ENCODE peak calls at places on chromosome 4, in four cellular contexts. L is right cardiac atrium, T is mucosa of descending colon, Z is left ventricle myocardium inferior. R is an unnamed sample.
A peak's percentile ranks its signal among the peaks of the same experiment; 100 is the strongest.

GRCh38 chr4:54064317-54065275 is at the start of gene CHIC2:
- DNase-seq in L (peak; percentile 98), T (peak; percentile 97), Z (peak; percentile 96), R (peak; percentile 99)

GRCh38 chr4:94032754-94033153 is 174.9 kb upstream of the SMARCAD1 start:
- DNase-seq in T (no peak), Z (no peak), L (no peak), R (no peak)

GRCh38 chr4:42646999-42647541 is 9.8 kb downstream of the ATP8A1 start:
- DNase-seq in T (no peak), L (no peak), Z (no peak), R (no peak)

GRCh38 chr4:7411491-7411890 is 23.2 kb downstream of the PSAPL1 start:
- DNase-seq in L (no peak), Z (no peak), T (no peak), R (no peak)

GRCh38 chr4:143254479-143255216 is 69.9 kb downstream of the USP38 start:
- DNase-seq in L (no peak), T (no peak), Z (no peak), R (no peak)

GRCh38 chr4:87093443-87094123 is 126.8 kb downstream of the KLHL8 start:
- DNase-seq in Z (no peak), T (peak; percentile 48), L (no peak), R (peak; percentile 19)

GRCh38 chr4:7420661-7421040 is 14.1 kb downstream of the PSAPL1 start:
- DNase-seq in Z (peak; percentile 9), T (no peak), L (no peak), R (no peak)

GRCh38 chr4:100738388-100739165 is 220.8 kb upstream of the EMCN start:
- DNase-seq in Z (no peak), L (no peak), T (peak; percentile 45), R (no peak)

GRCh38 chr4:130563185-130563890 is 1467.4 kb downstream of the C4orf33 start:
- DNase-seq in T (peak; percentile 12), L (peak; percentile 61), Z (peak; percentile 20), R (no peak)

GRCh38 chr4:67727124-67727850 is 26.3 kb upstream of the UBA6 start:
- DNase-seq in L (no peak), Z (no peak), T (no peak), R (no peak)

GRCh38 chr4:6703786-6704185 is 5.9 kb downstream of the MRFAP1L1 start:
- DNase-seq in L (no peak), T (no peak), Z (no peak), R (no peak)

GRCh38 chr4:74933562-74934015 is 673 bp downstream of the PARM1 start:
- DNase-seq in L (peak; percentile 65), T (peak; percentile 51), Z (no peak), R (no peak)

GRCh38 chr4:42306221-42307109 is 90.8 kb upstream of the SHISA3 start:
- DNase-seq in L (peak; percentile 53), T (no peak), Z (peak; percentile 20), R (no peak)

GRCh38 chr4:80255374-80256095 is 10.9 kb upstream of the FGF5 start:
- DNase-seq in L (no peak), Z (no peak), T (no peak), R (no peak)

GRCh38 chr4:163331629-163332360 is 601 bp downstream of the NPY1R start:
- DNase-seq in L (peak; percentile 76), T (peak; percentile 32), Z (peak; percentile 17), R (no peak)

GRCh38 chr4:42656986-42657792 is at the start of gene ATP8A1:
- DNase-seq in Z (peak; percentile 96), L (peak; percentile 98), T (peak; percentile 94), R (peak; percentile 96)

GRCh38 chr4:120870279-120870673 is 52.2 kb downstream of the PRDM5 start:
- DNase-seq in Z (no peak), L (no peak), T (peak; percentile 38), R (no peak)

GRCh38 chr4:166675411-166675810 is 558.9 kb downstream of the SPOCK3 start:
- DNase-seq in T (peak; percentile 3), L (no peak), Z (no peak), R (no peak)

GRCh38 chr4:8697826-8698225 is 105.3 kb downstream of the CPZ start:
- DNase-seq in T (no peak), L (no peak), Z (no peak), R (no peak)

GRCh38 chr4:7367894-7368293 is 66.8 kb downstream of the PSAPL1 start:
- DNase-seq in L (peak; percentile 25), T (no peak), Z (no peak), R (no peak)

GRCh38 chr4:15525080-15525479 is 55.4 kb downstream of the CC2D2A start:
- DNase-seq in Z (no peak), L (no peak), T (no peak), R (no peak)

GRCh38 chr4:181194096-181194495 is 1049.1 kb upstream of the TENM3 start:
- DNase-seq in L (no peak), Z (no peak), T (no peak), R (no peak)

GRCh38 chr4:23876418-23877089 is 13.3 kb downstream of the PPARGC1A start:
- DNase-seq in L (no peak), T (peak; percentile 42), Z (no peak), R (no peak)

GRCh38 chr4:6761540-6762243 is 20.8 kb upstream of the KIAA0232 start:
- DNase-seq in L (no peak), T (no peak), Z (no peak), R (no peak)

GRCh38 chr4:121428721-121429120 is 47.9 kb upstream of the QRFPR start:
- DNase-seq in T (no peak), L (no peak), Z (no peak), R (no peak)

GRCh38 chr4:16217300-16218051 is 8.8 kb downstream of the TAPT1 start:
- DNase-seq in T (no peak), L (no peak), Z (no peak), R (no peak)

DNA sequence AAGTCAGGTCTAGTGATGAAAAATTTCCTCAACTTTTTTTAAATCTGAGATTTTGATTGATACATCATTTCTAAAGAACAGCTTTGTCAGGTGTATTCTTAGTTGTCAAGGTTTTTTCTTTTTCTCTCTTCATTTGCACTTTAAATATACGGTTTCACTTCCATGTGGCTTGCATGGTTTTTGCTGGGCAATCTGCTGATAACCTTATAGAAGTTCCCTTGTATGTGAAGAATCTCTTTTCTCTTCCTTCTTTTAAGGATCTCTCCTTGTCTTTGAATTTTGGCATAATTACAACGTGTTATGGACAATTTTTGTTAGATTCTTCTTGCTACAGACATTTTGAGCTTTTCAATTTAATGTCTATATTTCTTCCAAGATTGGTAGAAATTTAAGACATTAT is 76.4 kb downstream of the ZNF721 start:
- DNase-seq in L (no peak), T (no peak), Z (no peak), R (no peak)
- H3K9me3 ChIP-seq in L (peaks cover 19% of the 10 kb centered on the region), T (peaks cover 99% of the 10 kb centered on the region), Z (peaks cover 100% of the 10 kb centered on the region), R (peaks cover 39% of the 10 kb centered on the region)

GRCh38 chr4:60790608-60791007 is 409.5 kb upstream of the ADGRL3 start:
- DNase-seq in Z (no peak), T (no peak), L (no peak), R (no peak)
- H3K9me3 ChIP-seq in Z (no peaks in the 10 kb centered on the region), T (no peaks in the 10 kb centered on the region), L (no peaks in the 10 kb centered on the region), R (no peaks in the 10 kb centered on the region)

GRCh38 chr4:19728773-19729172 is 522.9 kb upstream of the SLIT2 start:
- DNase-seq in Z (no peak), L (no peak), T (no peak), R (no peak)
- H3K9me3 ChIP-seq in Z (peaks cover 5% of the 10 kb centered on the region), L (no peaks in the 10 kb centered on the region), T (no peaks in the 10 kb centered on the region), R (no peaks in the 10 kb centered on the region)

DNA sequence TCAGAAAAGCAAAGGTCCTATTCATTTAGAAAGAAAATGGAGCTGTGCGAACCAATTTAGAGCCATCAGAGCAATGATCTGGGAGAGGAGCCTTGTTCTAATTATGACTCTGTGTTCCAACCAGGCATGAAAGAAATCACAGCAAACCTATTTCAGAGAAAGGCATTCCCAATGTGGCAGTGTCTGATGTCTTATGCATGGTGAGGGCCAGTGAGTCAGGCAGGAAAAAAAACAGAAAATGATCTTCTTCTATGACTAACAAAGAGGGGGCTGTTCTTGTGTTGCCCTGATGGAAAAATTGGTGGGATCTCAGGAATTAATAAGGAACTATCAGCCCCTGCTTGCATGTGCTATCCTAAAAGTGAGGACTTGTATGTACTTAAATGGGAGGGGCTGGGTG is 20.0 kb upstream of the CCDC149 start:
- DNase-seq in T (no peak), L (no peak), Z (no peak), R (no peak)
- H3K9me3 ChIP-seq in T (peaks cover 9% of the 10 kb centered on the region), L (peaks cover 4% of the 10 kb centered on the region), Z (peaks cover 29% of the 10 kb centered on the region), R (no peaks in the 10 kb centered on the region)

DNA sequence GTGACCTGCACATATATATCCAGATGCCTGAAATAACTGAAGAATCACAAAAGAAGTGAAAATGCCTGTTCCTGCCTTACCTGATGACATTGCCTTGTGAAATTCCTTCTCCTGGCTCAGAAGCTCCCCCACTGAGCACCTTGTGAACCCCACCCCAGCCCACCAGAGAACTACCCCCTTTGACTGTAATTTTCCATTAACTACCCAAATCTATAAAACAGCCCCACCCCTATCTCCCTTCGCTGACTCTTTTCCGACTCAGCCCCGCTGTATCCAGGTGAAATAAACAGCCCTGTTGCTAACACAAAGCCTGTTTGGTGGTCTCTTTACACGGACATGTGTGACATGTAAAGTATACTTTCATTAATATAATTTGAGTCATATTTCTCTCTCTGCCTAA is 320.3 kb upstream of the TECRL start:
- DNase-seq in L (no peak), T (no peak), Z (no peak), R (no peak)
- H3K9me3 ChIP-seq in L (no peaks in the 10 kb centered on the region), T (no peaks in the 10 kb centered on the region), Z (peaks cover 22% of the 10 kb centered on the region), R (no peaks in the 10 kb centered on the region)

GRCh38 chr4:92253986-92254671 is 49.6 kb upstream of the GRID2 start:
- DNase-seq in L (no peak), Z (no peak), T (no peak), R (no peak)

GRCh38 chr4:92254767-92255442 is 48.9 kb upstream of the GRID2 start:
- DNase-seq in L (no peak), Z (no peak), T (no peak), R (no peak)

GRCh38 chr4:92251711-92252110 is 52.1 kb upstream of the GRID2 start:
- DNase-seq in T (no peak), L (no peak), Z (no peak), R (no peak)

GRCh38 chr4:92253550-92253949 is 50.2 kb upstream of the GRID2 start:
- DNase-seq in T (no peak), Z (no peak), L (no peak), R (no peak)

GRCh38 chr4:92252846-92253245 is 50.9 kb upstream of the GRID2 start:
- DNase-seq in L (no peak), T (no peak), Z (no peak), R (no peak)
- H3K9me3 ChIP-seq in L (no peaks in the 10 kb centered on the region), T (peaks cover 3% of the 10 kb centered on the region), Z (peaks cover 51% of the 10 kb centered on the region), R (no peaks in the 10 kb centered on the region)

DNA sequence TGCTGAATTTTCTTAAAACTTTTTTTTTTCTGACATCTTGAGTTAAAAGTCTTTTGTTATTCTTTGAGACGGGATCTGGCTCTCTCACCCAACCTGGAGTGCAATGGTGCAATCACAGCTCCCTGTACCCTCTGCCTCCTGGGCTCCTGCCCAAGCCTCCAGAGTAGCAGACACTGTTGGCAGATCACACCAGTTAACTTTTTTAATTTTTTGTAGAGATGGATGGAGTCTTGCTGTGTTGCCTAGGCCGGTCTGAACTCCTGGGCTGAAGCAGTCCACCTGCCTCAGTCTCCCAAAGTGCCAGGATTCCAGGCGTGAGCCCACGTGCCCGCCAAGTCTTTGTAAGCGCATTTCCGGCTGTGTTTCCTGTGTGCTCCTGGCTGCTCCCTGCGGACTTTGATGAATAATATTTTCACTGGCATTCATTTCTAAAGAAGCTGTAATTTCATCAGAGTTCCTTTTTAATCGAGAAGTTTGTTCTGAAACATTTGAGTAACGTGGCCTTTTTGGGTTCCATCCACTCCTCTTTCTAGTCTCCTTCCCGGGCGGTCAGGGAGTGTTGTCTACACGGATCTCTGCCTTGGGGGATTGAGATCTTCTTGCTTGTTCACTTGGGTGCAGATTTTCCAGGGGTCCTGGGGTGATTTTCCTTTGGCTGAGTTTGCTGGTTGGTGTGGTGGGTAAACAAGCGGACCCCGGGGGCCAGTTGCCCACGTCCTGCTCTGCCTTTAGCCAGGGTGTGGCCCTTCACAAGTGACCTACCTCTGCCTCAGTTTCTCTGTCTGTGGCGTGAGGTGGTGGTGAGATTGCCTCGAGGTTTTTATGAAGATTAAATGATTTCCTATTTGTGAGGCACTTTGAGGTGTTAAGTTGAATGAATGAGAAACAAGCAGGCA is 44.4 kb downstream of the PCGF3 start:
- DNase-seq in L (peak; percentile 67), Z (no peak), T (no peak), R (no peak)
- H3K9me3 ChIP-seq in L (no peaks in the 10 kb centered on the region), Z (no peaks in the 10 kb centered on the region), T (no peaks in the 10 kb centered on the region), R (no peaks in the 10 kb centered on the region)